ENCODE peak calls at places on chromosomes 16 and 17, in eight cellular contexts. B is A549, O is esophagus muscularis mucosa, M is right lobe of liver, F is transverse colon, A is body of pancreas, I is IMR-90, G is gastrocnemius medialis. D is an unnamed sample. For H3K4me1, the result is how much of the 10 kb centered on the place peaks cover.

GRCh38 chr17:78728495-78728894 is 53.6 kb downstream of the CYTH1 start:
- DNase-seq in F (no peak), O (no peak), I (no peak), M (no peak), A (no peak), G (no peak), B (no peak), D (no peak)

GRCh38 chr16:77273-77806 is 685 bp upstream of the MPG start:
- DNase-seq in F (peak), O (no peak), M (peak), A (no peak), I (peak), B (peak), G (no peak), D (peak)

GRCh38 chr16:72066747-72067146 is 3.7 kb downstream of the HPR start:
- DNase-seq in I (peak), A (no peak), B (peak), G (no peak), O (no peak), M (no peak), F (no peak), D (no peak)

GRCh38 chr17:51165680-51166197 is 472 bp upstream of the NME2 start:
- DNase-seq in G (no peak), F (peak), M (peak), O (no peak), I (peak), B (peak), A (no peak), D (no peak)

GRCh38 chr17:68820825-68821481 is 134.2 kb downstream of the ABCA8 start:
- DNase-seq in I (no peak), M (peak), B (no peak), F (no peak), O (no peak), A (no peak), G (no peak), D (no peak)

GRCh38 chr16:89406277-89406888 is 84.0 kb downstream of the ANKRD11 start:
- DNase-seq in M (no peak), O (no peak), G (peak), B (no peak), A (peak), F (no peak), I (no peak), D (no peak)

GRCh38 chr17:58010067-58010799 is 3.2 kb upstream of the SRSF1 start:
- DNase-seq in B (no peak), O (no peak), A (no peak), I (no peak), M (no peak), F (no peak), G (no peak), D (no peak)

GRCh38 chr16:89270666-89271345 is 53.3 kb downstream of the ZNF778 start:
- DNase-seq in M (no peak), F (no peak), A (no peak), G (no peak), I (no peak), O (no peak), B (no peak), D (peak)

GRCh38 chr17:73765824-73766563 is 121.7 kb upstream of the SDK2 start:
- DNase-seq in G (no peak), A (no peak), B (no peak), O (no peak), M (no peak), F (no peak), I (no peak), D (no peak)

GRCh38 chr17:59105852-59106462 is 723 bp downstream of the TRIM37 start:
- DNase-seq in O (peak), I (peak), F (peak), A (peak), B (peak), G (peak), M (peak), D (peak)

GRCh38 chr17:35743911-35744328 is 9.1 kb downstream of the GAS2L2 start:
- DNase-seq in G (no peak), I (peak), O (no peak), A (no peak), B (no peak), F (no peak), M (no peak), D (no peak)

GRCh38 chr17:3539881-3540540 is 17.6 kb downstream of the TRPV3 start:
- DNase-seq in F (no peak), A (no peak), B (no peak), M (no peak), G (no peak), I (no peak), O (no peak), D (peak)

GRCh38 chr17:60678118-60678444 is 430 bp downstream of the BCAS3 start:
- DNase-seq in B (peak), M (no peak), G (no peak), O (no peak), A (no peak), I (no peak), F (no peak), D (no peak)

GRCh38 chr17:80779961-80780380 is 211.7 kb upstream of the CHMP6 start:
- DNase-seq in B (no peak), O (no peak), M (no peak), G (no peak), F (no peak), A (no peak), I (peak), D (no peak)

GRCh38 chr17:18008496-18009268 is 30.3 kb downstream of the ATPAF2 start:
- DNase-seq in G (no peak), B (no peak), M (no peak), O (no peak), I (peak), F (no peak), A (no peak), D (no peak)

GRCh38 chr17:49381793-49382192 is 19.7 kb upstream of the ZNF652 start:
- DNase-seq in I (no peak), B (no peak), G (no peak), M (no peak), F (no peak), A (no peak), O (no peak), D (no peak)

GRCh38 chr17:19345067-19345460 is 17.5 kb downstream of the B9D1 start:
- DNase-seq in B (no peak), M (no peak), O (no peak), I (no peak), G (no peak), F (no peak), A (no peak), D (peak)

GRCh38 chr16:1621851-1622250 is 9.7 kb downstream of the CRAMP1 start:
- DNase-seq in B (no peak), F (no peak), A (no peak), I (no peak), O (no peak), M (no peak), G (no peak), D (no peak)

GRCh38 chr16:10965440-10966039 is 21.2 kb downstream of the CLEC16A start:
- DNase-seq in F (no peak), O (no peak), I (no peak), A (no peak), G (no peak), M (no peak), B (no peak), D (no peak)

GRCh38 chr16:9256196-9256595 is 164.8 kb downstream of the HAPSTR1 start:
- DNase-seq in M (no peak), B (peak), F (peak), O (no peak), G (no peak), I (no peak), A (peak), D (no peak)

GRCh38 chr16:27449434-27450188 is 47.6 kb downstream of the IL21R start:
- DNase-seq in F (peak), O (no peak), B (no peak), A (no peak), I (no peak), G (no peak), M (peak), D (peak)
- TF ChIP-seq POLR2A in F (no peak), O (no peak), B (no peak), A (no peak), I (no peak), G (no peak), M (no peak), D (no peak)

DNA sequence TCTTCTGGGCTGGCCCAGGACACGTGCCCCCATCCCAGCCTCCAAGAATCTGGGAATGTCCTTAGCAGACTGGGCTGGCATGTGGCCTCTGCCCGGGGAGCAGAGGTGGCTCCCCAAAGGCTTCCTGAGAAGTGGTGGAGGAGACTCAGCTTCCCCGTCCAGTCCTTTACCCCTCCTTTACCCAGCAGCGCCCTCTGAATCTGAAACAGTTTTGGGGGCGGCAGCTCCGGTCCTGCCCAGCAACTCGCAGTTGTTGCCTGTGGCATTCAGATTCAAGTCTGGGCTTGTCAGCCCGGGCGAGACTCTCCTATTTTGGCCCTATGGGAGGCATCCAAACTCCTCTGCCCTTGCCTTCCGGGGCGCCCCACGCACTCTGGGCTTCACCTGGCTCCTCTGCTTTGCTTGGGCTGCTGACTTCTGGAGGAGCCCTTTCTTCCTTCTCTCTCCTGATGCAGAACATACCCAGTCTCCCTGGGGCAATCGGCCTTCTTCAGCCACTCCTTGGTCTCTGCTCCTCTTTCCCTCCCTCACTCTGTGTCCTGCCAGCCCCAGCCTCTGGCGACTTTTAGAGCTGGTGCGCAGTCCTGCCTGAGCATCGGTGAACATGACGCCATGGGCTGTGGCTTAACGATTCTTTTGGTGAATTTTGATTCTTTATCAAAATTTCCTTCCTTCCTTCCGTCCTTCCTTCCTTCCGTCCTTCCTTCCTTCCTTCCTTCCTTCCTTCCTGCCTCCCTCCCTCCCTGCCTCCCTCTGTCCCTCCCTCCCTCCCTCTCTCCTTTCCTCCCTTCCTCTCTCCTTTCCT is 55.2 kb downstream of the CMIP start:
- DNase-seq in M (no peak), B (no peak), O (no peak), I (no peak), A (no peak), F (no peak), G (no peak), D (peak)
- H3K4me1 ChIP-seq in M (under half), B (half or more), O (under half), I (under half), A (under half), F (under half), G (under half), D (half or more)

DNA sequence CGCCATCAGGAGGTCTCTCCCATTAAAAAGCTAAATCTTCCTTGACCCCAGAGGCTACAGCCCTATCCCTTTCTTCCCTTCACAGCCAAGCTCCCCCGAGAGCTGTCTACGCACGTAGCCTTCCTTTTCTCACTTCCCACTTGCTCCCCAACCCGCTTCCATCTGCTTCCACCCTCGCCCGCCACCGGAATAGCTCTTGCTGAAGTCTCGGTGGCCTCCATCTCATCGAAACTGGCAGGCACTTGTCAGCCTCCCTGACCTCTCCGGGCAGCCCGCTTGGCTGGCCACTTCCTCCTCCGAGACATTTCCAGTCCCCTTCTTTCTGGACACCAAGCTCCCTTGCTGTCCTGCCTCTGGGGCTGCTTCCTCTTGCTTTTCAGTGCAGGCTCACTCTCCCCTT is 10.7 kb upstream of the EPOP start:
- DNase-seq in I (no peak), F (peak), G (no peak), O (no peak), M (peak), B (no peak), A (no peak), D (peak)
- TF ChIP-seq POLR2A in I (no peak), F (no peak), G (no peak), O (no peak), M (no peak), B (no peak), A (no peak), D (no peak)

DNA sequence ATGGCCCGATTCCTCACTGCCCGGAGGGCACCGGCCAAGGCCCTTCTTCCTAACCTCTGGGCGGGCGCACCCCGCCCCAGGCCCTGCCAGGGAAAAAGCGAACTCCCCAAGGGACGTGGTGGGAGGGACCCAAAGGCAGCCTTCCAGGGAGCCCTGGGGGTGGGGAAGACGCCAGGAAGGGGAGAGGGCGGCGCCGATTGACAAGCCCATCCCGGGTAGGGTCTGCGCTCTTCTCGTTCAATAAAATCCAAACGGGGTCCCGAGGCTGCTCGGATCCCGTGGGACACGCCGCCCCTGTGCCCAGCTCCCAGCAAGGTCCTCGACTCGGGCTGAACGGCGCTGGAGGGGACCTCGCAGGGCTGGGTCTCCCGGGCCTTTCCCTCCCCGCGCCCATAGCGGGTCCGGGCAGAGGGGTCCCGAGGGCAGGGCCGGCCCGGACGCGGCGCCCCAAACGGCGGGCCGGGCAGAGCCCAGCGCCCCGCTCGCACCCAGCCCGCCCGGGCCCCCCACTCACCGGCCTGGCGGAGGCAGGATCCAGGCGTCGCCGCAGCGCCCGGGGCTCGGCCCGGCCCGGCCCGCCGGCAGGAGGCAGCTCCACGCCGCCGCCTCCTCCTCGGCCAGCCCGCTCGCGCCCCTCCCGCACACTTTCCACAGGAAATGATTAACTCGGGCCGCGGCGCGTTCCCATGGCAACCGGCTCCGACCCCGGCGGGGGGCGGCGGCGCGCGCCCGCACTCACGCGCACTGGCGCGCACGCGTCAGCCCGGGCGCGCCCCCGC is at the start of gene KIFC3:
- DNase-seq in A (peak), B (peak), O (no peak), F (peak), G (no peak), I (peak), M (peak), D (peak)
- H3K4me1 ChIP-seq in A (half or more), B (half or more), O (half or more), F (under half), G (half or more), I (under half), M (half or more), D (half or more)

DNA sequence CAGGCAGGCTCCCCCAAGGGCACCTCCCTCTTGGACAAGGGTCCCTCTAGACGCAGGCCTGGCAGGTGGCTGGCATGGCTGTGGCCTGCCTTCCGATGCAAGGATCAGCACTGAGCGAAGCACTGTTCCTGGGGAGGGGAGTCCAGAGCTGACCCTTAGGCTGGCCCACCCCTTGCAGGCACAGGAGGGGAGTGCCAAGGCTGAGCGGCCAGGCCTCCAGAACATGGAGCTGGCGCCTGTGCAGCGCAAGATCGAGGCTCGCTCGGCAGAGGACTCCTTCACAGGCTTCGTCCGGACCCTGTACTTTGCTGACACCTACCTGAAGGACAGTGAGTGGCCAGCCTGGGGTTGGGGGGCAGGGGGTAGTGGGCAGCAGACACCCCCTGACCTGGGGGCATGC is 16.8 kb upstream of the MYO15B start:
- DNase-seq in M (peak), F (no peak), A (no peak), B (no peak), O (no peak), G (no peak), I (no peak), D (no peak)
- TF ChIP-seq POLR2A in M (no peak), F (no peak), A (no peak), B (no peak), O (no peak), G (no peak), I (no peak), D (no peak)

GRCh38 chr16:79847101-79847500 is 246.6 kb upstream of the MAF start:
- DNase-seq in B (no peak), I (no peak), G (no peak), M (no peak), F (no peak), O (no peak), A (no peak), D (no peak)

GRCh38 chr16:79850348-79850747 is 249.8 kb upstream of the MAF start:
- DNase-seq in G (no peak), I (no peak), B (no peak), O (no peak), M (no peak), A (no peak), F (peak), D (no peak)

GRCh38 chr16:79847569-79847968 is 247.0 kb upstream of the MAF start:
- DNase-seq in G (no peak), F (no peak), I (no peak), B (no peak), M (no peak), A (no peak), O (no peak), D (no peak)

GRCh38 chr16:79845734-79846135 is 245.2 kb upstream of the MAF start:
- DNase-seq in B (no peak), F (no peak), A (no peak), I (no peak), G (no peak), M (no peak), O (no peak), D (no peak)

DNA sequence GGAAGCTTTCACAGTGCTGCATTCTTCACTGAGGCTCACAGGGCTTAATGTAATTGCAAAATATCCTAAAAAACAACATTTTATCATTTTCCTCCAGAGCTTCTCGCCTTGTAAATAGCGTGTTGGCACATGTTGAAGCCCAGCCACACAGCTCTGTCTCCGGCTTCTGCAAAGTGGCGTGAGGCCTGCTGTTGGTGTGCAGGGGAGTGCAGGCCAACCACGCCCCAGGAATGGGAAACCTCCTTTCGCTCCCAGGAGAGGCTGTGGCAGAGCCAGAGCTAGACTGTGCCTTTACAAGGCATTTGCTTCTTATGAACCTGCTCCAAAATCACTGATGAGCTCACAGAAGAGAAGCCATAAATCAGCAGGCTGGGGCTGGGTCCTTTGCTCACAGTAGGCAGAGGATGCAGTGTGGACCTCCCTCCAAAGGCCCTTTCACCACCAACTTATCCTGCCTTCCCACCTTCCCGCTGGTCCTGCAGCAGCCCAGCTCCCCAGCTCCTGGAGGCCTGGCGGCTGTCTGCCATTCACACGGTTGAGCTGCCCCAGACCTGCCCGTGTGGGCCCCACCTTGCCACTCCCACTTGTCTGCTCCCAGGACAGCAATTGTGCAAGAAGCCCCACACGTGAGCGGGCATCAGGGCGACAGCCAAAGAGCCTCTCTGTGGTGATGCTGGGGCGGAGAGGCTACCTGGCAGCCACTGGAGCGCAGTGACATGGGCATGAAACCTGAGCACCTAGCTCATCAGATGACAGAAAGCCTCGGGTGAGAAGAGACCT is 248.4 kb upstream of the MAF start:
- DNase-seq in F (no peak), G (no peak), A (no peak), M (no peak), O (no peak), I (no peak), B (no peak), D (no peak)
- H3K4me1 ChIP-seq in F (under half), G (under half), A (under half), M (under half), O (under half), I (under half), B (under half), D (under half)

GRCh38 chr17:54982399-54982798 is 13.8 kb downstream of the STXBP4 start:
- DNase-seq in M (no peak), O (no peak), G (no peak), F (no peak), I (peak), B (no peak), A (no peak), D (no peak)
- TF ChIP-seq POLR2A in M (no peak), O (no peak), G (no peak), F (no peak), I (no peak), B (no peak), A (no peak), D (no peak)

DNA sequence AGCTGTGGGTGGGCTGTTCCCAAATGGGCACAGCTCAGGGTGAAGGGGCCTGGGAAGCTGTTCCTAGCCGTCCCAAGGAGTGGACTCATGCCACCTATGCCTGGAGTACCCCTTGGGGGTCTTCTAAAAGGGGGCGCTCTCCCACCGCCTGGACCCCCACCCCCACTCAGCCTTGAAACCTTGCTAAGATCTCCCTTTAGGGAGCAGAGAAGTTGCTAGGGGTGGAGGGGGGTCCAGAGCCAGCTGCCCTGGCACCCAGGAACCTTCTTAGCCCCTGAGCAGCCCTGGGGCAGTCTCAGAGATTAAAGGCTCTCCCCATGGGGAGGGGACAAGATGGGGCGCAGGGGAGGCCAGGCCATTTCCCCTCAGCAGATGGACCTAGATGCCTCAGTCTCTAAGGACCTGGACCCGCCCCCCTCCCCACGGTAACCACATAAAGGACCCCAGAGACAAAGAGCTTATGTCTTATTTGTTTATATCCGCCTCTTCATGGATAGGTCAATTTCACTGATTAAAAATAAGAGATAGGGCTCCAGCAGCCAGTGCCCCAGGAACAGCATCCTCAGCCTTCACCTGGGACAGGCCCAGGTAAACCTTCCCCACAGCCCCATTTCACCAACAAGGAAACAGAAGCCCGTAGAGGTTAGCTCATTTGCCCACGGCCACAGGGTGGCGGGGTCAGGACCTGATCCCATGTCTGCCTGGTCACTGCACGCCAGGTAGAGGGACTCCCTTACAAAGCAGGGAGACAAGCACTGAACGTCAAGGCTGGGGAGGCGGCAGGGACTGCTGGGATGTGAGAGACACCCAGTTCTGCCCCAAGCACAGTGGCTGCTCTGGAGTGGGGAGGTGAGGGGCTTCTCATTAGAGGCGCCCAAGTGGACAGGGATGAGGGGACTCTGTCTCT is 3.4 kb downstream of the MTSS2 start:
- DNase-seq in F (no peak), A (no peak), M (peak), G (no peak), I (no peak), B (no peak), O (no peak), D (peak)
- H3K4me1 ChIP-seq in F (half or more), A (half or more), M (under half), G (under half), I (under half), B (half or more), O (half or more), D (half or more)